ENCODE peak calls at places on chromosomes 16 and 17, in five cellular contexts. S is NCI-H510A, P is NCI-H1436, C is glutamatergic neuron, H is uterus. X is an unnamed sample.
A peak's percentile ranks its signal among the peaks of the same experiment; 100 is the strongest.

GRCh38 chr16:66523861-66524354 is 26.0 kb downstream of the TK2 start:
- DNase-seq in S (no peak), P (no peak), C (no peak), H (no peak), X (no peak)

GRCh38 chr16:84314373-84314772 is 19.7 kb downstream of the WFDC1 start:
- DNase-seq in S (no peak), P (no peak), C (no peak), H (no peak), X (peak; percentile 40)

GRCh38 chr17:45118691-45119090 is 13.6 kb downstream of the PLCD3 start:
- DNase-seq in S (no peak), P (no peak), C (no peak), H (no peak), X (no peak)

GRCh38 chr17:64349949-64350348 is 40.7 kb downstream of the PECAM1 start:
- DNase-seq in S (no peak), P (no peak), C (no peak), H (no peak), X (no peak)

GRCh38 chr16:56191807-56192643 is 736 bp downstream of the GNAO1 start:
- DNase-seq in S (no peak), P (no peak), C (peak; percentile 38), H (no peak), X (no peak)

GRCh38 chr16:21101631-21102420 is 48.8 kb downstream of the DNAH3 start:
- DNase-seq in S (no peak), P (no peak), C (peak; percentile 58), H (no peak), X (no peak)

GRCh38 chr17:82287849-82288601 is 14.5 kb upstream of the CSNK1D start:
- DNase-seq in S (no peak), P (peak; percentile 92), C (no peak), H (peak; percentile 79), X (peak; percentile 95)

GRCh38 chr17:57732062-57732461 is 13.0 kb downstream of the CCDC182 start:
- DNase-seq in S (peak; percentile 49), P (no peak), C (no peak), H (no peak), X (no peak)

GRCh38 chr17:48671697-48672171 is 45.6 kb upstream of the HOXB9 start:
- DNase-seq in S (peak; percentile 23), P (peak; percentile 50), C (peak; percentile 80), H (peak; percentile 83), X (peak; percentile 76)

GRCh38 chr16:69711115-69711740 is 15.1 kb downstream of the NQO1 start:
- DNase-seq in S (no peak), P (no peak), C (no peak), H (peak; percentile 55), X (no peak)

GRCh38 chr17:57523926-57524634 is 221.0 kb downstream of the CCDC182 start:
- DNase-seq in S (peak; percentile 88), P (peak; percentile 65), C (no peak), H (no peak), X (no peak)